ENCODE peak calls at places on chromosome 22, in ten cellular contexts. V is stimulated activated CD4-positive, alpha-beta T cell treated with anti-CD3 and anti-CD28 coated beads, Interleukin-2, amount 100 ng/mL, for 48 hours; M is suprapubic skin; E is astrocyte of the spinal cord; I is GM13977; B is Daoy; W is activated T-cell treated with anti-CD3 and anti-CD28 coated beads for 4 hours; S is stimulated activated CD8-positive, alpha-beta memory T cell treated with anti-CD3 and anti-CD28 coated beads, Interleukin-4, amount 100 ng/mL, for 1 hour; F is activated T-helper 1 cell treated with anti-CD3 and anti-CD28 coated beads, Interleukin-12 subunit alpha, Interleukin-12 subunit beta, Interleukin-2, Interleukin-4 antibody, amounts not matched to agents 30 ng/mL and 10 ng/mL and 1 ng/mL, durations not matched to agents 14 hours and 24 hours and 36 hours; H is A172. K is an unnamed sample.

GRCh38 chr22:23233746-23234408 is 53.6 kb downstream of the BCR start:
- DNase-seq in E (peak; percentile 77), B (peak; percentile 91), M (no peak), H (peak; percentile 12), F (no peak), S (no peak), V (peak; percentile 35), I (no peak), W (no peak), K (no peak)

GRCh38 chr22:27312567-27313507 is 488.7 kb downstream of the MN1 start:
- DNase-seq in F (no peak), H (no peak), W (no peak), S (no peak), I (no peak), V (no peak), E (no peak), M (no peak), B (no peak), K (no peak)

GRCh38 chr22:31139866-31140716 is at the start of gene PLA2G3:
- DNase-seq in E (peak; percentile 63), F (no peak), W (no peak), I (no peak), S (no peak), B (peak; percentile 79), V (no peak), M (no peak), H (no peak), K (no peak)

GRCh38 chr22:32331236-32331917 is 26.3 kb upstream of the RFPL3 start:
- DNase-seq in E (no peak), V (no peak), B (no peak), F (no peak), H (no peak), M (no peak), I (no peak), W (no peak), S (no peak), K (no peak)

GRCh38 chr22:44289429-44290171 is 23.2 kb downstream of the SHISAL1 start:
- DNase-seq in M (no peak), S (no peak), E (no peak), F (no peak), I (no peak), H (no peak), V (no peak), B (no peak), W (no peak), K (no peak)

GRCh38 chr22:21632931-21633330 is 371 bp downstream of the CCDC116 start:
- DNase-seq in W (no peak), M (no peak), S (no peak), H (no peak), V (no peak), I (no peak), B (no peak), F (no peak), E (no peak), K (no peak)

GRCh38 chr22:27400811-27401210 is 400.7 kb downstream of the MN1 start:
- DNase-seq in E (no peak), M (no peak), S (no peak), W (no peak), I (no peak), B (no peak), V (no peak), H (no peak), F (no peak), K (no peak)

GRCh38 chr22:37996079-37996478 is 11.7 kb upstream of the SOX10 start:
- DNase-seq in S (no peak), E (no peak), V (no peak), W (no peak), B (no peak), M (no peak), I (no peak), F (no peak), H (no peak), K (peak; percentile 65)

GRCh38 chr22:45960477-45961386 is 16.2 kb downstream of the WNT7B start:
- DNase-seq in S (no peak), B (no peak), H (no peak), E (no peak), F (no peak), I (no peak), M (no peak), V (no peak), W (no peak), K (no peak)

GRCh38 chr22:37812869-37813678 is 5.3 kb downstream of the GCAT start:
- DNase-seq in W (no peak), I (no peak), H (no peak), E (no peak), S (no peak), V (no peak), F (no peak), M (no peak), B (no peak), K (no peak)

GRCh38 chr22:45999379-45999971 is 22.5 kb upstream of the WNT7B start:
- DNase-seq in M (peak; percentile 47), I (no peak), S (no peak), W (no peak), E (no peak), F (no peak), H (no peak), V (no peak), B (no peak), K (no peak)

GRCh38 chr22:45554040-45554406 is 51.3 kb downstream of the FBLN1 start:
- DNase-seq in V (no peak), M (no peak), W (no peak), B (no peak), H (no peak), E (no peak), S (no peak), F (no peak), I (no peak), K (no peak)

GRCh38 chr22:42214625-42215415 is 55.6 kb downstream of the TCF20 start:
- DNase-seq in F (no peak), W (no peak), M (no peak), H (no peak), I (no peak), V (no peak), B (no peak), E (peak; percentile 58), S (no peak), K (no peak)

K was measured in GDM1.